ENCODE peak calls at places on chromosomes 7 and 10, in five cellular contexts. R, U, E, F and C are unnamed samples.

GRCh38 chr7:106679153-106679931 is 18.4 kb upstream of the CCDC71L start:
- DNase-seq in R (no peak), U (no peak), E (peak; percentile 39), F (no peak), C (peak; percentile 79)

GRCh38 chr10:75180592-75180991 is 30.0 kb upstream of the VDAC2 start:
- DNase-seq in R (no peak), U (no peak), E (no peak), F (no peak), C (no peak)

GRCh38 chr7:887488-887820 is 11.1 kb downstream of the GET4 start:
- DNase-seq in R (peak; percentile 57), U (no peak), E (no peak), F (no peak), C (no peak)

GRCh38 chr10:11600280-11600679 is 11.2 kb downstream of the USP6NL start:
- DNase-seq in R (no peak), U (no peak), E (no peak), F (no peak), C (no peak)

GRCh38 chr7:141231018-141231792 is 157.3 kb downstream of the TMEM178B start:
- DNase-seq in R (peak; percentile 69), U (peak; percentile 12), E (peak; percentile 50), F (peak; percentile 58), C (no peak)

GRCh38 chr7:130831817-130832481 is 97.9 kb upstream of the KLF14 start:
- DNase-seq in R (no peak), U (no peak), E (peak; percentile 56), F (no peak), C (no peak)

GRCh38 chr10:101772895-101773761 is 2.8 kb downstream of the FGF8 start:
- DNase-seq in R (no peak), U (no peak), E (no peak), F (no peak), C (no peak)

GRCh38 chr7:106818736-106819135 is 46.3 kb upstream of the PIK3CG start:
- DNase-seq in R (no peak), U (no peak), E (no peak), F (no peak), C (peak; percentile 50)